ENCODE peak calls at places on chromosomes 3 and 15, in seven cellular contexts. H is fibroblast of mammary gland, O is testis, W is GM23338, K is lower lobe of right lung, T is lower leg skin, C is mammary epithelial cell. Q is an unnamed sample.
A peak's percentile ranks its signal among the peaks of the same experiment; 100 is the strongest.

GRCh38 chr3:134965849-134966248 is 170.8 kb downstream of the EPHB1 start:
- DNase-seq in H (no peak), O (no peak), W (no peak), K (no peak), T (no peak), C (no peak), Q (no peak)

GRCh38 chr15:25335279-25335678 is 103.5 kb downstream of the UBE3A start:
- DNase-seq in H (no peak), O (no peak), W (no peak), K (no peak), T (no peak), C (no peak), Q (no peak)

GRCh38 chr3:169966951-169967915 is 626 bp downstream of the SEC62 start:
- DNase-seq in H (peak; percentile 67), O (peak; percentile 67), W (peak; percentile 72), K (peak; percentile 73), T (peak; percentile 33), C (peak; percentile 53), Q (peak; percentile 60)

GRCh38 chr3:117752984-117753717 is 1043.6 kb downstream of the TUSC7 start:
- DNase-seq in H (peak; percentile 64), O (no peak), W (no peak), K (no peak), T (no peak), C (no peak), Q (no peak)

GRCh38 chr3:9352917-9353823 is 9.7 kb upstream of the THUMPD3 start:
- DNase-seq in H (peak; percentile 81), O (peak; percentile 86), W (peak; percentile 80), K (peak; percentile 66), T (peak; percentile 49), C (peak; percentile 44), Q (peak; percentile 83)

GRCh38 chr3:127011270-127011992 is 28.5 kb downstream of the PLXNA1 start:
- DNase-seq in H (peak; percentile 70), O (no peak), W (no peak), K (no peak), T (no peak), C (no peak), Q (peak; percentile 85)

GRCh38 chr15:41772720-41773331 is 1.5 kb upstream of the MAPKBP1 start:
- DNase-seq in H (peak; percentile 78), O (peak; percentile 66), W (peak; percentile 86), K (no peak), T (peak; percentile 57), C (peak; percentile 68), Q (peak; percentile 82)

GRCh38 chr3:180296971-180297370 is 260.2 kb upstream of the PEX5L start:
- DNase-seq in H (no peak), O (no peak), W (no peak), K (no peak), T (no peak), C (no peak), Q (no peak)

GRCh38 chr3:177724020-177724638 is 526.8 kb upstream of the TBL1XR1 start:
- DNase-seq in H (no peak), O (peak; percentile 66), W (no peak), K (peak; percentile 69), T (peak; percentile 71), C (no peak), Q (peak; percentile 21)

GRCh38 chr15:68286256-68286655 is 8.7 kb downstream of the FEM1B start:
- DNase-seq in H (no peak), O (no peak), W (no peak), K (no peak), T (no peak), C (no peak), Q (no peak)

GRCh38 chr15:29774900-29775299 is 47.4 kb downstream of the TJP1 start:
- DNase-seq in H (peak; percentile 79), O (no peak), W (no peak), K (no peak), T (no peak), C (peak; percentile 81), Q (peak; percentile 92)

GRCh38 chr15:69648775-69649735 is 196.4 kb downstream of the RPLP1 start:
- DNase-seq in H (no peak), O (no peak), W (peak; percentile 87), K (no peak), T (no peak), C (peak; percentile 34), Q (no peak)

GRCh38 chr15:79089890-79090486 is 592 bp downstream of the RASGRF1 start:
- DNase-seq in H (peak; percentile 5), O (no peak), W (peak; percentile 58), K (no peak), T (no peak), C (peak; percentile 28), Q (no peak)

GRCh38 chr15:79091204-79091867 is 756 bp upstream of the RASGRF1 start:
- DNase-seq in H (peak; percentile 18), O (no peak), W (peak; percentile 66), K (no peak), T (no peak), C (peak; percentile 22), Q (peak; percentile 24)

GRCh38 chr15:79089331-79089889 is 1.2 kb downstream of the RASGRF1 start:
- DNase-seq in H (no peak), O (no peak), W (peak; percentile 77), K (no peak), T (no peak), C (no peak), Q (no peak)

GRCh38 chr15:79092382-79092781 is 1.8 kb upstream of the RASGRF1 start:
- DNase-seq in H (no peak), O (no peak), W (no peak), K (no peak), T (no peak), C (no peak), Q (no peak)

DNA sequence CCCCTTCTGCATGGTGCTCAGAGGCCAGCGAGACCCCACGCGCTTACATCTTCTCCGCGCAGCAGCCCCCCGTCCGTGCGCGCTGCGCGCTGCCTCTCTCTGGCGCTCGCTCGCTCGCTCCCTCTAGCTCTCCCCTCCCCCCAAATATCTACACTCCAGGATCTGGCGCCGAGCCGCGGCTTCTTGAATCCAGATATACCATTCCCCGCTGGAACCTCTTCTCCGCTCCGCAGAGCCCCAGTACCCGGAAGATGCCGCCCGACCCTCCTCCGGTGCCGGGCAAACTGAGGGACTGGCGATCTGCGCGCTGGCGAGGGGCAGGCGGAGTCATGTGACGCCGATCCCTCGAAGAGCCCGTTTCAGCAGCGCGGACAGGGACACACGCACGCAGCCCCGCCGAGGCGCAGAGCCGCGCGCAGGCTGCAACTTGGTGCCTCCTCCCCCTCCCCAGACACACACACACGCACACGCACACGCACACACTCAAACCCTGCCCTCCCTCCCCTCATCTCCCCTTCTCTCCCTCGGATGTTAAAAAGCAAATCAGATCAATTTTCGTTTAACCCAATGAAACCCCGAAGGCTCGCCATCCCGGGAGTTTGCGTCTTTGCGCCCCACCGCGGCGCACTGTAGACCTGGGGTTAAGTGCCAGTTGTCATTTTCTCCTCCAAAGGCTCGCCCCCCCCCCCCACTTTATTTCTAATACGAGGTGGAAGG is at the start of gene RASGRF1:
- DNase-seq in H (peak; percentile 2), O (peak; percentile 21), W (peak; percentile 75), K (no peak), T (no peak), C (peak; percentile 30), Q (no peak)
- H3K4me3 ChIP-seq in H (no peak within 1 kb of the TSS), O (peak within 1 kb of the TSS; percentile 45), W (peak within 1 kb of the TSS; percentile 79), K (peak within 1 kb of the TSS; percentile 37), T (no peak within 1 kb of the TSS), C (no peak within 1 kb of the TSS), Q (no peak within 1 kb of the TSS)

GRCh38 chr3:185517387-185517786 is 18.6 kb upstream of the TMEM41A start:
- DNase-seq in H (no peak), O (no peak), W (no peak), K (no peak), T (no peak), C (no peak), Q (no peak)

GRCh38 chr3:185521349-185522138 is 22.7 kb upstream of the TMEM41A start:
- DNase-seq in H (no peak), O (no peak), W (no peak), K (no peak), T (no peak), C (no peak), Q (no peak)

DNA sequence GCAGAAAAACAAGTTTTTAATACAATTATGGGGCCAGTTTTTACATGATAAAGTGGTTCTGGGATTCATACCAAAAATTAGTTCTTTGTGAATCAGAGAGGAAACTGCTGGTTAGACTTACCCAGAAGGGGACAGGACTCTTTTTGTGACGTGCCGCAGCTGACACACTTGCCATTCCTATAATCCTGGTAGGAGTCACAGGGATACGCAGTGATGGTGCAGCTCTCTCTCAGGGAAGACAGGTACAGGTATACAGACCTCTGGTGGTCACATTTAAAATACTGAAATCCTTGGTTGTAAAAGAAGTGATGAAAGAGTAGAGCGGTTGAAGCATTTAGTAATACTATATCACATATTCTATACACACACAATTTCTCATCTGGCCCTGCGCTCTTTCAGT is 20.2 kb upstream of the TMEM41A start:
- DNase-seq in H (no peak), O (no peak), W (peak; percentile 59), K (no peak), T (no peak), C (peak; percentile 34), Q (no peak)
- TF ChIP-seq CTCF in H (no peak), O (no peak), W (peak; percentile 39), K (no peak), T (no peak), C (peak; percentile 17), Q (no peak)

DNA sequence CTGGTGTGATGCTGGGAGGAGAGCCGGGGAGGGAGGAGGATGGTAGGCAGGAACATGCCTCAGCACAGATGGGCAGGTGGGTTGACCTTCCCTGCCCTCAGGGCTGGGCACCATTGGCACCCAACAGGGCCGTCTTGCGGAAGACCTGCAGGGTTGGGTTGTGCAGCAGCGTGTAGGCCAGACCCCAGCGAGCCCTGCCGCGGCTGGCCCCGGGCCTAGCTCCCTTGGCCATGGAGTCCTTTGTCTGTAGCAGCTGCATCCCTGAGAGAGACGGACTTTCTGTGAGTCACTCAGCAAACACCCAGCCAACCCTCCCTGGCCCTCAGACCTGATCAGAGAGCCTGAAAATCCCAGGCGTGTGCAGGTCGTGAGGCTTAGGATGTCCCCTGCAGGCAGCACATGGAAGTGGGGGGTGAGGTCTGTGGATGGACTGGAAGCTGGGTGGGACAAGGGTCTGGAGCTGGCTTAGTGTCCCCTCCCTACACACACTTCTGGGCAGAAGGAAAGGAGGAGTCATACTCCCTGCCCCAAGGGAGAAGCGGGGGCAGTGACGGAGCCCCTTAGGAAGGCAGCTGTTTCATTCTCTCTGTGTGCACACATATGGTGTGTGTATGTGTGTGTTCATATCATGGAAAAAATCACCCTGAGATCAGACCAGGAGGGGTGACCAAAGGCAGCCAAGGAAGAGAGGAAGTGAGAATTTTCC is 6.6 kb downstream of the ISLR start:
- DNase-seq in H (peak; percentile 72), O (no peak), W (no peak), K (peak; percentile 32), T (no peak), C (peak; percentile 25), Q (peak; percentile 91)
- H3K4me3 ChIP-seq in H (no peak overlapping the region), O (no peak overlapping the region), W (no peak overlapping the region), K (no peak overlapping the region), T (no peak overlapping the region), C (no peak overlapping the region), Q (no peak overlapping the region)

DNA sequence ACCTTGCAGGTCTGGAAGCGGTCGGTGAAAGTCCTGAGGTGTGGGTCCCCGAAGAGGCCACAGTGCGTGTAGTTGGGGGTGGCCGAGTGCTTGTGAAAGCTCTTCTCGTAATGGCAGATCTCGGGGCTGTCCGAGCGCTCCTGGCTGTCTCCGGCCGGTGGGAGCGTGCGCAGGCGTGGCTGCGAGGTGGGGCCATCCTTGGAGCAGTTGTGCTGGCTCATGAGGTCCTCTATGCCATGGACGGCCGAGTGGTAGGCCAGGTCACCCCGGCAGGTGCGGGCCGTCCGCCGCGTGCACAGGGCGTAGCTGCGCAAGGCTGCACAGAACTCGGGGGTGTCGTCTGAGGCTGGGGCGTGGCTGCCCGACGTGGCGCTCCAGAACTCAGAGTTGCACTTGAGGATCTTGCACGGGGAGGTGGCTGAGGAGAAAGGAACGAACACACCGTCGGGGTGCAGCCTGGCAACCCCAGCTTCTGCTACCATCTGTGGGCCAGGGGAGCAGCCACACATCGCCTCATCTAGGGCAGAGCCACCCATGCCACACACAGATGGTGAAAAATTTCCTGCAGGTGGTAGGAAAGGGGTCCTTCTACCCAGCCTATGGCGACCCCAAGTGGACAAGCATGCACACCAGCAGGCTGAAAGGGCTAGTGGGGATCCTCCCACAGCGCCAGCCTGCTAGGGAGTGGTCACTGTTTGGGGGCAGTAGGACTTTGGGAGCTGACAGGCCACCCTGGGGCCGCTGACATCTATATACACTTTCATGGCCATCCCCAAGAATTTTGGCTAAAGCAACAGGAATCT is 36.7 kb downstream of the RGMA start:
- DNase-seq in H (no peak), O (no peak), W (no peak), K (no peak), T (no peak), C (no peak), Q (no peak)
- TF ChIP-seq CTCF in H (no peak), O (no peak), W (peak; percentile 47), K (no peak), T (no peak), C (peak; percentile 14), Q (no peak)